ENCODE peak calls at places on chromosomes 12 and 14, in ten cellular contexts. I is BJ, R is tibial artery, J is Calu3, S is hepatocyte, P is neural progenitor cell, N is fibroblast of lung, B is upper lobe of right lung, K is MCF 10A, Z is upper lobe of left lung. A is an unnamed sample.

GRCh38 chr12:8948711-8949524 is 527 bp downstream of the M6PR start:
- DNase-seq in I (peak), R (no peak), J (no peak), S (peak), P (peak), N (peak), B (no peak), K (peak), Z (peak), A (no peak)

GRCh38 chr12:54439521-54440255 is 20.6 kb upstream of the ITGA5 start:
- DNase-seq in I (peak), R (no peak), J (no peak), S (peak), P (peak), N (peak), B (no peak), K (peak), Z (no peak), A (no peak)

GRCh38 chr12:50387487-50387886 is 8.9 kb downstream of the FAM186A start:
- DNase-seq in I (no peak), R (no peak), J (no peak), S (peak), P (no peak), N (peak), B (no peak), K (no peak), Z (no peak), A (no peak)

GRCh38 chr14:86038401-86038985 is 508.5 kb downstream of the FLRT2 start:
- DNase-seq in I (no peak), R (no peak), J (no peak), S (peak), P (peak), N (peak), B (peak), K (peak), Z (peak), A (peak)

GRCh38 chr14:21097616-21098133 is 780 bp downstream of the ZNF219 start:
- DNase-seq in I (no peak), R (peak), J (no peak), S (peak), P (peak), N (no peak), B (no peak), K (no peak), Z (no peak), A (peak)

GRCh38 chr14:104149278-104149595 is 10.8 kb downstream of the KIF26A start:
- DNase-seq in I (no peak), R (no peak), J (no peak), S (no peak), P (no peak), N (no peak), B (no peak), K (no peak), Z (no peak), A (no peak)

GRCh38 chr14:101713641-101714349 is 47.7 kb upstream of the PPP2R5C start:
- DNase-seq in I (no peak), R (peak), J (no peak), S (no peak), P (no peak), N (no peak), B (no peak), K (no peak), Z (no peak), A (no peak)

GRCh38 chr12:14776236-14776959 is 26.9 kb downstream of the WBP11 start:
- DNase-seq in I (no peak), R (no peak), J (no peak), S (no peak), P (no peak), N (peak), B (no peak), K (peak), Z (no peak), A (no peak)

GRCh38 chr14:73633517-73634332 is 11.1 kb upstream of the DNAL1 start:
- DNase-seq in I (peak), R (peak), J (peak), S (peak), P (peak), N (peak), B (peak), K (peak), Z (peak), A (peak)

GRCh38 chr14:73633115-73633514 is 11.7 kb upstream of the DNAL1 start:
- DNase-seq in I (no peak), R (no peak), J (no peak), S (no peak), P (no peak), N (no peak), B (peak), K (no peak), Z (no peak), A (no peak)

GRCh38 chr14:73630009-73630780 is 14.6 kb upstream of the DNAL1 start:
- DNase-seq in I (no peak), R (no peak), J (no peak), S (no peak), P (no peak), N (no peak), B (no peak), K (no peak), Z (no peak), A (no peak)

GRCh38 chr14:73637830-73638229 is 7.0 kb upstream of the DNAL1 start:
- DNase-seq in I (no peak), R (no peak), J (no peak), S (no peak), P (no peak), N (no peak), B (no peak), K (no peak), Z (no peak), A (no peak)

GRCh38 chr14:73634333-73634833 is 10.4 kb upstream of the DNAL1 start:
- DNase-seq in I (no peak), R (no peak), J (peak), S (peak), P (peak), N (no peak), B (no peak), K (no peak), Z (peak), A (peak)
- TF ChIP-seq CTCF in I (peak), R (peak), J (no peak), S (peak), P (peak), N (no peak), B (peak), K (no peak), Z (no peak), A (peak)

DNA sequence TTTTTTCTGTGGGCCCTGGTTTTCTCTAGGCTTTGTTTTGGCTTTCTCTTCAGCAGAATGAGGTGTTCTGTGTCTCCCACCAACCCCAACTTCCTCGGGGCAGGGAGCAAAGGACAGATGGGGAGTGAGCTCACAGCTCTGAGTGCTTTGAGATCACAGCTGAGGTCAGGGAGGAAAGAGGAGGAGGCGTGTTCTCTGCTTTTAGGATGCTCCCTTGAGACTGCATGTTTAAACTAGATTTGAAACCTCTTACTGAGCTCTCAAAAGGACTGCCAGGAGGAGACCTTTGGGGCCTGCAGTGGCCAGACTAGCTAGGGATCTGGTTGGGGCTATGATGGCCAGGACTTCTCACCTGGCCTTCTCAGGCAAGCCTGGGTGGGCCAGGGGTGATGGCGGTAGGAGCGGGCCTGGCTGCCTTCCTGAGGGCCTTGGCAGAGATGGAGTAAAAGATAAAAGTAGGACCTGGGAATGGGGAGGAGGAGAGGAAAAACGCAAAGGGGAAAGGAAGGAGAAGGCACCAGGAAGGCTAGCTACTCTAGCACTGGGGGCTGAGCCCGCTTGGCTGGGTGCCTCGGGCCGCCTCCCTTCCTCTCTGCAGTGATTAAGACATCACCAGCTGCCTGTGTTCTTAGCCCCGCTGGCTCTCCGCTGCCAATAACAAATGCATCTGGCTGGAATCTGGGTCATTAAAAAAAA is 141.1 kb downstream of the TSPAN9 start:
- DNase-seq in I (no peak), R (peak), J (no peak), S (peak), P (no peak), N (peak), B (no peak), K (peak), Z (peak), A (no peak)
- TF ChIP-seq CTCF in I (no peak), R (no peak), J (no peak), S (no peak), P (no peak), N (no peak), B (no peak), K (no peak), Z (no peak), A (no peak)

GRCh38 chr14:100168515-100168914 is 9.1 kb upstream of the DEGS2 start:
- DNase-seq in I (no peak), R (no peak), J (no peak), S (no peak), P (no peak), N (no peak), B (no peak), K (no peak), Z (no peak), A (no peak)
- TF ChIP-seq CTCF in I (no peak), R (no peak), J (no peak), S (no peak), P (no peak), N (no peak), B (no peak), K (no peak), Z (no peak), A (no peak)

GRCh38 chr14:53034036-53034435 is 83.2 kb upstream of the FERMT2 start:
- DNase-seq in I (no peak), R (no peak), J (no peak), S (no peak), P (no peak), N (no peak), B (no peak), K (no peak), Z (no peak), A (no peak)
- TF ChIP-seq CTCF in I (no peak), R (no peak), J (no peak), S (no peak), P (no peak), N (no peak), B (no peak), K (no peak), Z (no peak), A (no peak)

A was measured in progenitor cell of endocrine pancreas.